ENCODE peak calls at places on chromosomes 2 and 18, in four cellular contexts. M is Calu3, G is neuronal stem cell, B is sigmoid colon. J is an unnamed sample.

GRCh38 chr2:10109311-10109710 is 13.2 kb upstream of the RRM2 start:
- DNase-seq in M (no peak), G (no peak), B (no peak), J (no peak)

GRCh38 chr18:31596081-31596872 is 4.6 kb downstream of the TTR start:
- DNase-seq in M (peak), G (no peak), B (no peak), J (no peak)

GRCh38 chr18:39149211-39149806 is 1583.7 kb upstream of the CELF4 start:
- DNase-seq in M (no peak), G (peak), B (no peak), J (peak)

GRCh38 chr2:176383100-176383499 is 113.9 kb downstream of the MTX2 start:
- DNase-seq in M (no peak), G (no peak), B (no peak), J (no peak)

GRCh38 chr2:5140367-5140766 is 551.8 kb upstream of the SOX11 start:
- DNase-seq in M (no peak), G (no peak), B (no peak), J (no peak)

GRCh38 chr18:48410095-48410920 is 1.1 kb upstream of the ZBTB7C start:
- DNase-seq in M (peak), G (peak), B (peak), J (peak)

GRCh38 chr18:37561986-37562385 is 3.6 kb downstream of the CELF4 start:
- DNase-seq in M (no peak), G (no peak), B (no peak), J (no peak)

GRCh38 chr2:121524650-121525425 is 5.8 kb upstream of the RNU4ATAC start:
- DNase-seq in M (no peak), G (no peak), B (no peak), J (no peak)

GRCh38 chr2:37904450-37904849 is 20.6 kb upstream of the RMDN2 start:
- DNase-seq in M (no peak), G (no peak), B (no peak), J (no peak)

GRCh38 chr18:69865656-69866241 is 81.9 kb downstream of the CD226 start:
- DNase-seq in M (no peak), G (no peak), B (no peak), J (no peak)

GRCh38 chr18:22434973-22435608 is 17.4 kb upstream of the CTAGE1 start:
- DNase-seq in M (no peak), G (no peak), B (no peak), J (no peak)

GRCh38 chr2:240169486-240170353 is 29.3 kb upstream of the OTOS start:
- DNase-seq in M (no peak), G (no peak), B (no peak), J (no peak)

GRCh38 chr18:4636957-4637356 is 181.8 kb upstream of the DLGAP1 start:
- DNase-seq in M (peak), G (no peak), B (no peak), J (peak)

J was measured in SJCRH30.